ENCODE peak calls at places on chromosomes 13 and 19, in four cellular contexts. One of them, this sample, is unnamed.

GRCh38 chr19:51366999-51367564 is 894 bp upstream of the ETFB start:
- DNase-seq in GM04503: no peak
- DNase-seq in NCI-H1105: no peak
- DNase-seq in kidney: peak; percentile 90
- DNase-seq in this sample: peak; percentile 71

GRCh38 chr19:35959968-35960320 is 23.8 kb downstream of the LRFN3 start:
- DNase-seq in GM04503: no peak
- DNase-seq in NCI-H1105: no peak
- DNase-seq in kidney: no peak
- DNase-seq in this sample: no peak

GRCh38 chr13:75372517-75372916 is 109.5 kb downstream of the TBC1D4 start:
- DNase-seq in GM04503: no peak
- DNase-seq in NCI-H1105: no peak
- DNase-seq in kidney: no peak
- DNase-seq in this sample: no peak

GRCh38 chr13:111491659-111492058 is 171.2 kb downstream of the TEX29 start:
- DNase-seq in GM04503: no peak
- DNase-seq in NCI-H1105: no peak
- DNase-seq in kidney: peak; percentile 15
- DNase-seq in this sample: no peak

GRCh38 chr13:101115762-101116161 is 300.5 kb downstream of the NALCN start:
- DNase-seq in GM04503: no peak
- DNase-seq in NCI-H1105: no peak
- DNase-seq in kidney: no peak
- DNase-seq in this sample: no peak

GRCh38 chr19:56253737-56254136 is 18.8 kb upstream of the EDDM13 start:
- DNase-seq in GM04503: peak; percentile 11
- DNase-seq in NCI-H1105: peak; percentile 43
- DNase-seq in kidney: no peak
- DNase-seq in this sample: no peak

GRCh38 chr13:23844132-23844531 is 45.1 kb downstream of the MIPEP start:
- DNase-seq in GM04503: no peak
- DNase-seq in NCI-H1105: no peak
- DNase-seq in kidney: no peak
- DNase-seq in this sample: no peak

GRCh38 chr13:28585557-28585956 is 73.4 kb upstream of the POMP start:
- DNase-seq in GM04503: no peak
- DNase-seq in NCI-H1105: no peak
- DNase-seq in kidney: no peak
- DNase-seq in this sample: no peak

GRCh38 chr13:33015791-33016323 is 366 bp upstream of the KL start:
- DNase-seq in GM04503: no peak
- DNase-seq in NCI-H1105: no peak
- DNase-seq in kidney: peak; percentile 80
- DNase-seq in this sample: no peak

GRCh38 chr13:56317839-56318238 is 822.9 kb upstream of the PRR20A start:
- DNase-seq in GM04503: no peak
- DNase-seq in NCI-H1105: no peak
- DNase-seq in kidney: no peak
- DNase-seq in this sample: no peak

GRCh38 chr19:1407662-1408299 is 395 bp downstream of the DAZAP1 start:
- DNase-seq in GM04503: no peak
- DNase-seq in NCI-H1105: no peak
- DNase-seq in kidney: peak; percentile 90
- DNase-seq in this sample: no peak